ENCODE peak calls at places on chromosomes 3 and 15, in four cellular contexts. One of them, this sample, is unnamed.
A peak's percentile ranks its signal among the peaks of the same experiment; 100 is the strongest.

GRCh38 chr3:85781806-85782205 is 823.0 kb downstream of the CADM2 start:
- DNase-seq in M059J: no peak
- DNase-seq in NCI-H748 treated with DMSO at 0.1 percent for 48 hours: peak; percentile 62
- DNase-seq in AG08395: no peak
- DNase-seq in this sample: no peak

GRCh38 chr3:123652346-123652984 is 67.6 kb upstream of the HACD2 start:
- DNase-seq in AG08395: peak; percentile 86
- DNase-seq in NCI-H748 treated with DMSO at 0.1 percent for 48 hours: peak; percentile 29
- DNase-seq in M059J: peak; percentile 69
- DNase-seq in this sample: peak; percentile 90

GRCh38 chr15:84818221-84819131 is 1.3 kb downstream of the ALPK3 start:
- DNase-seq in AG08395: no peak
- DNase-seq in M059J: peak; percentile 33
- DNase-seq in NCI-H748 treated with DMSO at 0.1 percent for 48 hours: no peak
- DNase-seq in this sample: no peak

GRCh38 chr3:117144832-117145231 is 435.3 kb downstream of the TUSC7 start:
- DNase-seq in NCI-H748 treated with DMSO at 0.1 percent for 48 hours: no peak
- DNase-seq in M059J: no peak
- DNase-seq in AG08395: no peak
- DNase-seq in this sample: peak; percentile 26

GRCh38 chr3:130088061-130088460 is 6.4 kb downstream of the ALG1L2 start:
- DNase-seq in AG08395: no peak
- DNase-seq in M059J: no peak
- DNase-seq in NCI-H748 treated with DMSO at 0.1 percent for 48 hours: no peak
- DNase-seq in this sample: no peak

GRCh38 chr15:80689716-80690115 is 5.4 kb upstream of the ABHD17C start:
- DNase-seq in M059J: peak; percentile 9
- DNase-seq in NCI-H748 treated with DMSO at 0.1 percent for 48 hours: no peak
- DNase-seq in AG08395: no peak
- DNase-seq in this sample: no peak

GRCh38 chr3:156059950-156060501 is 60.4 kb upstream of the KCNAB1 start:
- DNase-seq in NCI-H748 treated with DMSO at 0.1 percent for 48 hours: no peak
- DNase-seq in M059J: no peak
- DNase-seq in AG08395: no peak
- DNase-seq in this sample: no peak

GRCh38 chr3:55203006-55203405 is 275.1 kb upstream of the LRTM1 start:
- DNase-seq in NCI-H748 treated with DMSO at 0.1 percent for 48 hours: no peak
- DNase-seq in AG08395: peak; percentile 57
- DNase-seq in M059J: peak; percentile 87
- DNase-seq in this sample: peak; percentile 52

GRCh38 chr15:87747106-87747505 is 509.4 kb downstream of the NTRK3 start:
- DNase-seq in NCI-H748 treated with DMSO at 0.1 percent for 48 hours: no peak
- DNase-seq in M059J: no peak
- DNase-seq in AG08395: no peak
- DNase-seq in this sample: no peak

GRCh38 chr3:16462679-16463078 is 50.8 kb downstream of the RFTN1 start:
- DNase-seq in M059J: no peak
- DNase-seq in NCI-H748 treated with DMSO at 0.1 percent for 48 hours: no peak
- DNase-seq in AG08395: no peak
- DNase-seq in this sample: no peak

GRCh38 chr15:84979651-84980050 is 2.0 kb upstream of the PDE8A start:
- DNase-seq in AG08395: no peak
- DNase-seq in NCI-H748 treated with DMSO at 0.1 percent for 48 hours: no peak
- DNase-seq in M059J: no peak
- DNase-seq in this sample: no peak

GRCh38 chr15:92813440-92813839 is 86.7 kb upstream of the CHD2 start:
- DNase-seq in AG08395: no peak
- DNase-seq in NCI-H748 treated with DMSO at 0.1 percent for 48 hours: no peak
- DNase-seq in M059J: no peak
- DNase-seq in this sample: no peak

GRCh38 chr3:138442433-138442832 is 8.0 kb downstream of the ESYT3 start:
- DNase-seq in NCI-H748 treated with DMSO at 0.1 percent for 48 hours: no peak
- DNase-seq in M059J: peak; percentile 90
- DNase-seq in AG08395: peak; percentile 69
- DNase-seq in this sample: peak; percentile 82

GRCh38 chr3:183816681-183817080 is 8.7 kb downstream of the MAP6D1 start:
- DNase-seq in AG08395: no peak
- DNase-seq in M059J: no peak
- DNase-seq in NCI-H748 treated with DMSO at 0.1 percent for 48 hours: no peak
- DNase-seq in this sample: no peak

GRCh38 chr3:197907196-197907595 is 42.8 kb upstream of the RPL35A start:
- DNase-seq in NCI-H748 treated with DMSO at 0.1 percent for 48 hours: no peak
- DNase-seq in M059J: peak; percentile 30
- DNase-seq in AG08395: no peak
- DNase-seq in this sample: no peak

GRCh38 chr3:143751643-143752178 is 96.6 kb downstream of the SLC9A9 start:
- DNase-seq in M059J: no peak
- DNase-seq in AG08395: no peak
- DNase-seq in NCI-H748 treated with DMSO at 0.1 percent for 48 hours: no peak
- DNase-seq in this sample: no peak

GRCh38 chr3:44845528-44846520 is 15.9 kb upstream of the TMEM42 start:
- DNase-seq in AG08395: peak; percentile 20
- DNase-seq in M059J: no peak
- DNase-seq in NCI-H748 treated with DMSO at 0.1 percent for 48 hours: no peak
- DNase-seq in this sample: no peak

GRCh38 chr3:98577178-98577895 is 16.1 kb downstream of the CPOX start:
- DNase-seq in NCI-H748 treated with DMSO at 0.1 percent for 48 hours: no peak
- DNase-seq in AG08395: peak; percentile 79
- DNase-seq in M059J: peak; percentile 96
- DNase-seq in this sample: peak; percentile 57

GRCh38 chr15:42918047-42918446 is 2.5 kb downstream of the TTBK2 start:
- DNase-seq in NCI-H748 treated with DMSO at 0.1 percent for 48 hours: no peak
- DNase-seq in M059J: no peak
- DNase-seq in AG08395: no peak
- DNase-seq in this sample: no peak

GRCh38 chr3:132187746-132188145 is 129.5 kb upstream of the ACP3 start:
- DNase-seq in NCI-H748 treated with DMSO at 0.1 percent for 48 hours: no peak
- DNase-seq in M059J: no peak
- DNase-seq in AG08395: no peak
- DNase-seq in this sample: no peak

GRCh38 chr15:36912311-36912712 is 188.0 kb downstream of the MEIS2 start:
- DNase-seq in NCI-H748 treated with DMSO at 0.1 percent for 48 hours: no peak
- DNase-seq in AG08395: no peak
- DNase-seq in M059J: no peak
- DNase-seq in this sample: peak; percentile 34

GRCh38 chr3:196639517-196640500 is at the start of gene NRROS:
- DNase-seq in M059J: peak; percentile 66
- DNase-seq in AG08395: peak; percentile 38
- DNase-seq in NCI-H748 treated with DMSO at 0.1 percent for 48 hours: peak; percentile 5
- DNase-seq in this sample: peak; percentile 70

GRCh38 chr3:135453333-135453732 is 512.2 kb upstream of the PPP2R3A start:
- DNase-seq in NCI-H748 treated with DMSO at 0.1 percent for 48 hours: no peak
- DNase-seq in AG08395: no peak
- DNase-seq in M059J: no peak
- DNase-seq in this sample: no peak

GRCh38 chr15:77974098-77974414 is 103.5 kb downstream of the TBC1D2B start:
- DNase-seq in NCI-H748 treated with DMSO at 0.1 percent for 48 hours: no peak
- DNase-seq in M059J: peak; percentile 85
- DNase-seq in AG08395: peak; percentile 79
- DNase-seq in this sample: peak; percentile 71

GRCh38 chr15:47732243-47732642 is 14.9 kb downstream of the SEMA6D start:
- DNase-seq in M059J: no peak
- DNase-seq in NCI-H748 treated with DMSO at 0.1 percent for 48 hours: no peak
- DNase-seq in AG08395: no peak
- DNase-seq in this sample: no peak

GRCh38 chr3:15155840-15156360 is 50.1 kb upstream of the CAPN7 start:
- DNase-seq in AG08395: no peak
- DNase-seq in NCI-H748 treated with DMSO at 0.1 percent for 48 hours: no peak
- DNase-seq in M059J: no peak
- DNase-seq in this sample: no peak

GRCh38 chr3:195195321-195196209 is 75.4 kb downstream of the XXYLT1 start:
- DNase-seq in AG08395: no peak
- DNase-seq in M059J: no peak
- DNase-seq in NCI-H748 treated with DMSO at 0.1 percent for 48 hours: no peak
- DNase-seq in this sample: no peak

GRCh38 chr15:70852501-70853269 is 1.3 kb downstream of the LARP6 start:
- DNase-seq in M059J: peak; percentile 78
- DNase-seq in NCI-H748 treated with DMSO at 0.1 percent for 48 hours: no peak
- DNase-seq in AG08395: peak; percentile 76
- DNase-seq in this sample: peak; percentile 68

GRCh38 chr15:43792761-43793493 is 807 bp downstream of the SERF2 start:
- DNase-seq in M059J: no peak
- DNase-seq in AG08395: peak; percentile 57
- DNase-seq in NCI-H748 treated with DMSO at 0.1 percent for 48 hours: no peak
- DNase-seq in this sample: peak; percentile 67

GRCh38 chr15:73438651-73439050 is 4.3 kb upstream of the REC114 start:
- DNase-seq in AG08395: no peak
- DNase-seq in NCI-H748 treated with DMSO at 0.1 percent for 48 hours: no peak
- DNase-seq in M059J: no peak
- DNase-seq in this sample: no peak

GRCh38 chr3:155737844-155738460 is 6.9 kb downstream of the PLCH1 start:
- DNase-seq in M059J: peak; percentile 12
- DNase-seq in NCI-H748 treated with DMSO at 0.1 percent for 48 hours: no peak
- DNase-seq in AG08395: no peak
- DNase-seq in this sample: no peak

GRCh38 chr3:115758076-115758763 is 134.9 kb downstream of the GAP43 start:
- DNase-seq in AG08395: no peak
- DNase-seq in M059J: no peak
- DNase-seq in NCI-H748 treated with DMSO at 0.1 percent for 48 hours: peak; percentile 73
- DNase-seq in this sample: no peak

GRCh38 chr3:36763850-36764703 is at the start of gene DCLK3:
- DNase-seq in AG08395: no peak
- DNase-seq in NCI-H748 treated with DMSO at 0.1 percent for 48 hours: no peak
- DNase-seq in M059J: no peak
- DNase-seq in this sample: peak; percentile 27

GRCh38 chr3:128823008-128823407 is 56.4 kb upstream of the ACAD9 start:
- DNase-seq in AG08395: no peak
- DNase-seq in NCI-H748 treated with DMSO at 0.1 percent for 48 hours: no peak
- DNase-seq in M059J: no peak
- DNase-seq in this sample: no peak

GRCh38 chr15:43508421-43508820 is 9.0 kb upstream of the MAP1A start:
- DNase-seq in AG08395: no peak
- DNase-seq in M059J: no peak
- DNase-seq in NCI-H748 treated with DMSO at 0.1 percent for 48 hours: no peak
- DNase-seq in this sample: no peak

GRCh38 chr3:174620138-174620537 is 239.0 kb upstream of the NAALADL2 start:
- DNase-seq in AG08395: no peak
- DNase-seq in NCI-H748 treated with DMSO at 0.1 percent for 48 hours: no peak
- DNase-seq in M059J: peak; percentile 40
- DNase-seq in this sample: peak; percentile 15

GRCh38 chr3:139123377-139124095 is 78.8 kb upstream of the PRR23C start:
- DNase-seq in NCI-H748 treated with DMSO at 0.1 percent for 48 hours: no peak
- DNase-seq in M059J: no peak
- DNase-seq in AG08395: peak; percentile 33
- DNase-seq in this sample: peak; percentile 35

GRCh38 chr3:152197937-152198336 is 70.8 kb upstream of the MBNL1 start:
- DNase-seq in NCI-H748 treated with DMSO at 0.1 percent for 48 hours: no peak
- DNase-seq in M059J: no peak
- DNase-seq in AG08395: no peak
- DNase-seq in this sample: no peak

GRCh38 chr3:151219056-151219455 is 16.0 kb upstream of the GPR171 start:
- DNase-seq in M059J: peak; percentile 90
- DNase-seq in AG08395: peak; percentile 77
- DNase-seq in NCI-H748 treated with DMSO at 0.1 percent for 48 hours: no peak
- DNase-seq in this sample: peak; percentile 56